ENCODE peak calls at places on chromosomes 16 and 17, in six cellular contexts. N is stimulated activated CD8-positive, alpha-beta memory T cell treated with anti-CD3 and anti-CD28 coated beads, Interleukin-4, amount 100 ng/mL, for 1 hour; Y is GM04503; D is activated CD8-positive, alpha-beta memory T cell treated with anti-CD3 and anti-CD28 coated beads for 1 hour; L is NCI-H446 treated with DMSO at 0.1 percent for 48 hours; C is T1000. U is an unnamed sample.
A peak's percentile ranks its signal among the peaks of the same experiment; 100 is the strongest.

GRCh38 chr17:28317965-28318758 is 838 bp upstream of the TMEM97 start:
- DNase-seq in N (no peak), Y (no peak), D (no peak), L (no peak), C (no peak), U (no peak)

GRCh38 chr17:8007836-8008235 is 5.4 kb downstream of the GUCY2D start:
- DNase-seq in N (no peak), Y (no peak), D (no peak), L (no peak), C (no peak), U (no peak)

GRCh38 chr16:14303654-14304394 is 232.7 kb downstream of the MRTFB start:
- DNase-seq in N (no peak), Y (no peak), D (no peak), L (no peak), C (no peak), U (no peak)

GRCh38 chr17:38344127-38344745 is 480 bp upstream of the GPR179 start:
- DNase-seq in N (no peak), Y (no peak), D (no peak), L (no peak), C (no peak), U (no peak)

GRCh38 chr17:38458521-38458920 is 30.3 kb downstream of the ARHGAP23 start:
- DNase-seq in N (no peak), Y (no peak), D (no peak), L (no peak), C (no peak), U (no peak)

GRCh38 chr16:14057878-14058382 is 13.2 kb upstream of the MRTFB start:
- DNase-seq in N (no peak), Y (no peak), D (no peak), L (no peak), C (no peak), U (no peak)

GRCh38 chr17:4136373-4136772 is 6.5 kb downstream of the ZZEF1 start:
- DNase-seq in N (no peak), Y (no peak), D (no peak), L (no peak), C (no peak), U (no peak)

GRCh38 chr16:72221216-72221995 is 49.5 kb upstream of the PMFBP1 start:
- DNase-seq in N (no peak), Y (no peak), D (no peak), L (no peak), C (no peak), U (no peak)

GRCh38 chr17:16419074-16419928 is 3.9 kb downstream of the TRPV2 start:
- DNase-seq in N (no peak), Y (no peak), D (no peak), L (no peak), C (peak; percentile 58), U (peak; percentile 72)

GRCh38 chr17:35627417-35627816 is 40.3 kb downstream of the AP2B1 start:
- DNase-seq in N (no peak), Y (no peak), D (no peak), L (no peak), C (no peak), U (no peak)

GRCh38 chr17:47967607-47968252 is 3.2 kb upstream of the CDK5RAP3 start:
- DNase-seq in N (no peak), Y (peak; percentile 75), D (no peak), L (no peak), C (peak; percentile 60), U (peak; percentile 66)

GRCh38 chr17:34726536-34727384 is 147.4 kb downstream of the TMEM132E start:
- DNase-seq in N (no peak), Y (no peak), D (no peak), L (no peak), C (no peak), U (no peak)

GRCh38 chr17:12231027-12231682 is 210.5 kb downstream of the MAP2K4 start:
- DNase-seq in N (no peak), Y (no peak), D (no peak), L (no peak), C (no peak), U (no peak)

GRCh38 chr17:42133461-42134041 is 10.9 kb downstream of the HSPB9 start:
- DNase-seq in N (no peak), Y (no peak), D (no peak), L (no peak), C (no peak), U (no peak)

GRCh38 chr17:3598078-3598477 is 11.1 kb downstream of the TRPV1 start:
- DNase-seq in N (no peak), Y (no peak), D (no peak), L (no peak), C (no peak), U (no peak)

GRCh38 chr17:65441053-65441635 is 120.3 kb downstream of the AXIN2 start:
- DNase-seq in N (no peak), Y (no peak), D (no peak), L (no peak), C (no peak), U (no peak)

U was measured in amniotic stem cell.